ENCODE peak calls at places on chromosomes 13 and 19, in five cellular contexts. One of them, this sample, is unnamed.

GRCh38 chr13:52852444-52852843 is 4.0 kb upstream of the PCDH8 start:
- DNase-seq in IMR-90: no peak
- DNase-seq in mesendoderm: no peak
- DNase-seq in CD4-positive, CD25-positive, alpha-beta regulatory T cell: no peak
- DNase-seq in fibroblast of the aortic adventitia: no peak
- DNase-seq in this sample: no peak

GRCh38 chr19:16373079-16373478 is 48.5 kb downstream of the KLF2 start:
- DNase-seq in fibroblast of the aortic adventitia: no peak
- DNase-seq in IMR-90: no peak
- DNase-seq in mesendoderm: no peak
- DNase-seq in CD4-positive, CD25-positive, alpha-beta regulatory T cell: no peak
- DNase-seq in this sample: no peak

GRCh38 chr19:43337737-43338136 is 15.7 kb upstream of the CD177 start:
- DNase-seq in mesendoderm: no peak
- DNase-seq in fibroblast of the aortic adventitia: no peak
- DNase-seq in IMR-90: no peak
- DNase-seq in CD4-positive, CD25-positive, alpha-beta regulatory T cell: no peak
- DNase-seq in this sample: peak; percentile 70

GRCh38 chr13:42532561-42533335 is 41.2 kb upstream of the TNFSF11 start:
- DNase-seq in CD4-positive, CD25-positive, alpha-beta regulatory T cell: no peak
- DNase-seq in IMR-90: no peak
- DNase-seq in fibroblast of the aortic adventitia: peak; percentile 20
- DNase-seq in mesendoderm: no peak
- DNase-seq in this sample: no peak

GRCh38 chr13:108496364-108497215 is 132.8 kb upstream of the MYO16 start:
- DNase-seq in fibroblast of the aortic adventitia: no peak
- DNase-seq in IMR-90: no peak
- DNase-seq in CD4-positive, CD25-positive, alpha-beta regulatory T cell: no peak
- DNase-seq in mesendoderm: peak; percentile 51
- DNase-seq in this sample: no peak

GRCh38 chr19:3056454-3057016 is 5.8 kb downstream of the TLE5 start:
- DNase-seq in CD4-positive, CD25-positive, alpha-beta regulatory T cell: no peak
- DNase-seq in IMR-90: no peak
- DNase-seq in mesendoderm: peak; percentile 79
- DNase-seq in fibroblast of the aortic adventitia: no peak
- DNase-seq in this sample: peak; percentile 35

GRCh38 chr19:58558623-58559274 is 338 bp upstream of the UBE2M start:
- DNase-seq in fibroblast of the aortic adventitia: peak; percentile 99
- DNase-seq in CD4-positive, CD25-positive, alpha-beta regulatory T cell: peak; percentile 100
- DNase-seq in IMR-90: peak; percentile 98
- DNase-seq in mesendoderm: peak; percentile 99
- DNase-seq in this sample: peak; percentile 99

GRCh38 chr13:24348797-24349515 is 39.6 kb downstream of the C1QTNF9 start:
- DNase-seq in mesendoderm: no peak
- DNase-seq in IMR-90: no peak
- DNase-seq in fibroblast of the aortic adventitia: no peak
- DNase-seq in CD4-positive, CD25-positive, alpha-beta regulatory T cell: no peak
- DNase-seq in this sample: peak; percentile 83

GRCh38 chr19:16571689-16572331 is 405 bp downstream of the SLC35E1 start:
- DNase-seq in fibroblast of the aortic adventitia: no peak
- DNase-seq in IMR-90: peak; percentile 20
- DNase-seq in mesendoderm: peak; percentile 41
- DNase-seq in CD4-positive, CD25-positive, alpha-beta regulatory T cell: no peak
- DNase-seq in this sample: peak; percentile 51

GRCh38 chr13:110593430-110594130 is 21.8 kb upstream of the NAXD start:
- DNase-seq in mesendoderm: peak; percentile 80
- DNase-seq in CD4-positive, CD25-positive, alpha-beta regulatory T cell: no peak
- DNase-seq in fibroblast of the aortic adventitia: peak; percentile 67
- DNase-seq in IMR-90: peak; percentile 57
- DNase-seq in this sample: peak; percentile 70

GRCh38 chr19:39352549-39353285 is 10.5 kb downstream of the SAMD4B start:
- DNase-seq in IMR-90: no peak
- DNase-seq in fibroblast of the aortic adventitia: peak; percentile 17
- DNase-seq in mesendoderm: no peak
- DNase-seq in CD4-positive, CD25-positive, alpha-beta regulatory T cell: no peak
- DNase-seq in this sample: no peak

GRCh38 chr13:106176103-106176502 is 359.4 kb downstream of the EFNB2 start:
- DNase-seq in mesendoderm: peak; percentile 40
- DNase-seq in CD4-positive, CD25-positive, alpha-beta regulatory T cell: no peak
- DNase-seq in IMR-90: peak; percentile 78
- DNase-seq in fibroblast of the aortic adventitia: no peak
- DNase-seq in this sample: no peak

GRCh38 chr19:43780706-43781525 is at the start of gene KCNN4:
- DNase-seq in mesendoderm: no peak
- DNase-seq in CD4-positive, CD25-positive, alpha-beta regulatory T cell: peak; percentile 48
- DNase-seq in IMR-90: peak; percentile 67
- DNase-seq in fibroblast of the aortic adventitia: peak; percentile 58
- DNase-seq in this sample: peak; percentile 86

GRCh38 chr13:75445717-75446529 is 36.0 kb downstream of the TBC1D4 start:
- DNase-seq in CD4-positive, CD25-positive, alpha-beta regulatory T cell: no peak
- DNase-seq in IMR-90: peak; percentile 34
- DNase-seq in mesendoderm: no peak
- DNase-seq in fibroblast of the aortic adventitia: peak; percentile 64
- DNase-seq in this sample: peak; percentile 33

GRCh38 chr13:41700790-41701310 is 243.5 kb downstream of the RGCC start:
- DNase-seq in CD4-positive, CD25-positive, alpha-beta regulatory T cell: no peak
- DNase-seq in fibroblast of the aortic adventitia: peak; percentile 87
- DNase-seq in IMR-90: peak; percentile 66
- DNase-seq in mesendoderm: no peak
- DNase-seq in this sample: peak; percentile 10

GRCh38 chr13:74870865-74871264 is 611.1 kb downstream of the TBC1D4 start:
- DNase-seq in fibroblast of the aortic adventitia: peak; percentile 27
- DNase-seq in CD4-positive, CD25-positive, alpha-beta regulatory T cell: no peak
- DNase-seq in mesendoderm: no peak
- DNase-seq in IMR-90: no peak
- DNase-seq in this sample: peak; percentile 77

GRCh38 chr19:49616532-49616931 is 23.4 kb downstream of the RRAS start:
- DNase-seq in fibroblast of the aortic adventitia: no peak
- DNase-seq in IMR-90: no peak
- DNase-seq in CD4-positive, CD25-positive, alpha-beta regulatory T cell: no peak
- DNase-seq in mesendoderm: no peak
- DNase-seq in this sample: no peak

GRCh38 chr13:43123856-43124255 is 100.5 kb downstream of the DNAJC15 start:
- DNase-seq in CD4-positive, CD25-positive, alpha-beta regulatory T cell: no peak
- DNase-seq in fibroblast of the aortic adventitia: no peak
- DNase-seq in IMR-90: no peak
- DNase-seq in mesendoderm: no peak
- DNase-seq in this sample: no peak

GRCh38 chr13:111006508-111007031 is 91.7 kb upstream of the ANKRD10 start:
- DNase-seq in IMR-90: peak; percentile 84
- DNase-seq in fibroblast of the aortic adventitia: peak; percentile 93
- DNase-seq in mesendoderm: peak; percentile 61
- DNase-seq in CD4-positive, CD25-positive, alpha-beta regulatory T cell: no peak
- DNase-seq in this sample: peak; percentile 20

GRCh38 chr13:113967729-113968462 is 6.0 kb downstream of the C13orf46 start:
- DNase-seq in mesendoderm: no peak
- DNase-seq in CD4-positive, CD25-positive, alpha-beta regulatory T cell: no peak
- DNase-seq in IMR-90: no peak
- DNase-seq in fibroblast of the aortic adventitia: no peak
- DNase-seq in this sample: no peak

GRCh38 chr19:57641715-57642234 is 8.8 kb downstream of the ZNF211 start:
- DNase-seq in mesendoderm: no peak
- DNase-seq in fibroblast of the aortic adventitia: no peak
- DNase-seq in IMR-90: no peak
- DNase-seq in CD4-positive, CD25-positive, alpha-beta regulatory T cell: no peak
- DNase-seq in this sample: no peak

GRCh38 chr19:58439576-58440554 is at the start of gene ZNF132:
- DNase-seq in fibroblast of the aortic adventitia: peak; percentile 100
- DNase-seq in mesendoderm: peak; percentile 100
- DNase-seq in IMR-90: peak; percentile 100
- DNase-seq in CD4-positive, CD25-positive, alpha-beta regulatory T cell: peak; percentile 95
- DNase-seq in this sample: peak; percentile 100

GRCh38 chr19:29858000-29858596 is 46.3 kb downstream of the CCNE1 start:
- DNase-seq in CD4-positive, CD25-positive, alpha-beta regulatory T cell: peak; percentile 11
- DNase-seq in IMR-90: no peak
- DNase-seq in mesendoderm: peak; percentile 69
- DNase-seq in fibroblast of the aortic adventitia: no peak
- DNase-seq in this sample: peak; percentile 39

GRCh38 chr19:2394054-2394668 is 33.2 kb downstream of the TIMM13 start:
- DNase-seq in IMR-90: no peak
- DNase-seq in mesendoderm: no peak
- DNase-seq in CD4-positive, CD25-positive, alpha-beta regulatory T cell: no peak
- DNase-seq in fibroblast of the aortic adventitia: no peak
- DNase-seq in this sample: no peak

GRCh38 chr19:11375143-11375948 is 880 bp downstream of the SWSAP1 start:
- DNase-seq in CD4-positive, CD25-positive, alpha-beta regulatory T cell: peak; percentile 56
- DNase-seq in IMR-90: no peak
- DNase-seq in fibroblast of the aortic adventitia: no peak
- DNase-seq in mesendoderm: peak; percentile 72
- DNase-seq in this sample: no peak

GRCh38 chr13:24261566-24261965 is 47.8 kb upstream of the C1QTNF9 start:
- DNase-seq in IMR-90: no peak
- DNase-seq in fibroblast of the aortic adventitia: no peak
- DNase-seq in mesendoderm: no peak
- DNase-seq in CD4-positive, CD25-positive, alpha-beta regulatory T cell: peak; percentile 31
- DNase-seq in this sample: no peak

GRCh38 chr13:23810842-23811241 is 78.4 kb downstream of the MIPEP start:
- DNase-seq in IMR-90: no peak
- DNase-seq in mesendoderm: no peak
- DNase-seq in fibroblast of the aortic adventitia: no peak
- DNase-seq in CD4-positive, CD25-positive, alpha-beta regulatory T cell: no peak
- DNase-seq in this sample: no peak

GRCh38 chr13:49933511-49933910 is 2.6 kb downstream of the SPRYD7 start:
- DNase-seq in IMR-90: no peak
- DNase-seq in mesendoderm: no peak
- DNase-seq in CD4-positive, CD25-positive, alpha-beta regulatory T cell: no peak
- DNase-seq in fibroblast of the aortic adventitia: no peak
- DNase-seq in this sample: no peak

GRCh38 chr13:26377038-26377437 is 123.1 kb downstream of the CDK8 start:
- DNase-seq in mesendoderm: peak; percentile 80
- DNase-seq in IMR-90: peak; percentile 3
- DNase-seq in fibroblast of the aortic adventitia: peak; percentile 11
- DNase-seq in CD4-positive, CD25-positive, alpha-beta regulatory T cell: no peak
- DNase-seq in this sample: peak; percentile 25

GRCh38 chr13:49248433-49249002 is 793 bp downstream of the CDADC1 start:
- DNase-seq in fibroblast of the aortic adventitia: peak; percentile 54
- DNase-seq in IMR-90: peak; percentile 29
- DNase-seq in CD4-positive, CD25-positive, alpha-beta regulatory T cell: no peak
- DNase-seq in mesendoderm: no peak
- DNase-seq in this sample: peak; percentile 33

GRCh38 chr13:99960663-99961440 is 10.7 kb downstream of the ZIC5 start:
- DNase-seq in mesendoderm: no peak
- DNase-seq in IMR-90: no peak
- DNase-seq in CD4-positive, CD25-positive, alpha-beta regulatory T cell: no peak
- DNase-seq in fibroblast of the aortic adventitia: no peak
- DNase-seq in this sample: no peak

GRCh38 chr13:99958402-99959126 is 13.0 kb downstream of the ZIC5 start:
- DNase-seq in fibroblast of the aortic adventitia: no peak
- DNase-seq in mesendoderm: peak; percentile 75
- DNase-seq in IMR-90: no peak
- DNase-seq in CD4-positive, CD25-positive, alpha-beta regulatory T cell: no peak
- DNase-seq in this sample: no peak

GRCh38 chr13:99961634-99962033 is 9.9 kb downstream of the ZIC5 start:
- DNase-seq in mesendoderm: no peak
- DNase-seq in fibroblast of the aortic adventitia: no peak
- DNase-seq in CD4-positive, CD25-positive, alpha-beta regulatory T cell: no peak
- DNase-seq in IMR-90: no peak
- DNase-seq in this sample: no peak

GRCh38 chr13:99959127-99959529 is 12.4 kb downstream of the ZIC5 start:
- DNase-seq in CD4-positive, CD25-positive, alpha-beta regulatory T cell: no peak
- DNase-seq in IMR-90: no peak
- DNase-seq in mesendoderm: no peak
- DNase-seq in fibroblast of the aortic adventitia: no peak
- DNase-seq in this sample: no peak

DNA sequence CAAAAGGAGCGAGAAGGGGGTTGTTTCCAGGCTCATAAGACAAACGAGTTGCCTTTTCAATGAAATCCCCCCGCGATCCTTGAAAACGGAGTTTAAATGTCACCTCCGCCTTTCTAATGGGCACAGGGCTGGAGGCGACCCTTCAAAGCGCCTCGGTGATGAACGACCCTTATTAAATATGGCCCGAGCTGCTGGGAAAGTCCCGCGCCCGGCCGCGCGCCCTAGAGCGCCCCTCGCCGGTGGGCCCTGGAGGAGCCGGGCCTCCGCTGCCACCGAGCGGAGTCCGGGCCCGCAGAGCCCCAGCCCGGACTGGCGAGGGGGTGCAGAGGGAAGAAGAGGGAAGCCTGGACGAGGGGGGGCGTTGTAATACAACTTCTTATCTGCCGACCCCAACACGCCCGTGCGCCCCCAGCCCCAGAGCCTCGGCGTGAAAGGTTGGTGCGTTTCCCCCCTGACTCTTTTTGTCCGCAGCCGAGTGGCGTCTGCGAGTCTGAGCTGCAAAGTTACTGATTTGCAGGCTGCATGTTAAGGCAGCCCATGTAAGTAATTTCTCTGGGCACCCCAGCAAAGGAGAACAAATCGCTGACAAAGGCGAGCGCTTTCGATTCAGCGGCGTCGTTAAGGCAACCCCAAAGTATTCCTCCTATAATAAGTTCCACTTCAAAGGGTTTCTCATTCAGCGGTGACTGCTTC is 11.9 kb downstream of the ZIC5 start:
- DNase-seq in IMR-90: no peak
- DNase-seq in fibroblast of the aortic adventitia: peak; percentile 19
- DNase-seq in CD4-positive, CD25-positive, alpha-beta regulatory T cell: no peak
- DNase-seq in mesendoderm: peak; percentile 26
- DNase-seq in this sample: no peak
- H3K4me3 ChIP-seq in IMR-90: no peak overlapping the region
- H3K4me3 ChIP-seq in fibroblast of the aortic adventitia: peak overlapping the region; percentile 18
- H3K4me3 ChIP-seq in CD4-positive, CD25-positive, alpha-beta regulatory T cell: peak overlapping the region; percentile 60
- H3K4me3 ChIP-seq in mesendoderm: peak overlapping the region; percentile 8
- H3K4me3 ChIP-seq in this sample: no peak overlapping the region

GRCh38 chr19:45973564-45974338 is at the start of gene NOVA2:
- DNase-seq in CD4-positive, CD25-positive, alpha-beta regulatory T cell: peak; percentile 15
- DNase-seq in fibroblast of the aortic adventitia: peak; percentile 77
- DNase-seq in mesendoderm: peak; percentile 89
- DNase-seq in IMR-90: peak; percentile 36
- DNase-seq in this sample: peak; percentile 47

GRCh38 chr19:45972944-45973525 is 630 bp downstream of the NOVA2 start:
- DNase-seq in mesendoderm: no peak
- DNase-seq in IMR-90: no peak
- DNase-seq in fibroblast of the aortic adventitia: no peak
- DNase-seq in CD4-positive, CD25-positive, alpha-beta regulatory T cell: no peak
- DNase-seq in this sample: no peak

GRCh38 chr19:45969676-45970075 is 4.0 kb downstream of the NOVA2 start:
- DNase-seq in IMR-90: no peak
- DNase-seq in fibroblast of the aortic adventitia: no peak
- DNase-seq in mesendoderm: no peak
- DNase-seq in CD4-positive, CD25-positive, alpha-beta regulatory T cell: no peak
- DNase-seq in this sample: no peak

GRCh38 chr19:45971260-45971902 is 2.3 kb downstream of the NOVA2 start:
- DNase-seq in fibroblast of the aortic adventitia: no peak
- DNase-seq in mesendoderm: no peak
- DNase-seq in CD4-positive, CD25-positive, alpha-beta regulatory T cell: no peak
- DNase-seq in IMR-90: no peak
- DNase-seq in this sample: no peak

GRCh38 chr19:45972081-45972943 is 1.4 kb downstream of the NOVA2 start:
- DNase-seq in mesendoderm: no peak
- DNase-seq in IMR-90: no peak
- DNase-seq in CD4-positive, CD25-positive, alpha-beta regulatory T cell: peak; percentile 8
- DNase-seq in fibroblast of the aortic adventitia: no peak
- DNase-seq in this sample: peak; percentile 24
- H3K4me3 ChIP-seq in mesendoderm: no peak overlapping the region
- H3K4me3 ChIP-seq in IMR-90: no peak overlapping the region
- H3K4me3 ChIP-seq in CD4-positive, CD25-positive, alpha-beta regulatory T cell: no peak overlapping the region
- H3K4me3 ChIP-seq in fibroblast of the aortic adventitia: peak overlapping the region; percentile 60
- H3K4me3 ChIP-seq in this sample: no peak overlapping the region

GRCh38 chr13:90768116-90768515 is 579.4 kb upstream of the MIR17HG start:
- DNase-seq in IMR-90: no peak
- DNase-seq in mesendoderm: peak; percentile 22
- DNase-seq in CD4-positive, CD25-positive, alpha-beta regulatory T cell: no peak
- DNase-seq in fibroblast of the aortic adventitia: no peak
- DNase-seq in this sample: no peak
- H3K4me3 ChIP-seq in IMR-90: no peak overlapping the region
- H3K4me3 ChIP-seq in mesendoderm: no peak overlapping the region
- H3K4me3 ChIP-seq in CD4-positive, CD25-positive, alpha-beta regulatory T cell: no peak overlapping the region
- H3K4me3 ChIP-seq in fibroblast of the aortic adventitia: no peak overlapping the region
- H3K4me3 ChIP-seq in this sample: no peak overlapping the region

GRCh38 chr19:1274852-1275259 is 474 bp upstream of the FAM174C start:
- DNase-seq in mesendoderm: no peak
- DNase-seq in IMR-90: no peak
- DNase-seq in CD4-positive, CD25-positive, alpha-beta regulatory T cell: no peak
- DNase-seq in fibroblast of the aortic adventitia: no peak
- DNase-seq in this sample: no peak
- H3K4me3 ChIP-seq in mesendoderm: peak overlapping the region; percentile 32
- H3K4me3 ChIP-seq in IMR-90: peak overlapping the region; percentile 31
- H3K4me3 ChIP-seq in CD4-positive, CD25-positive, alpha-beta regulatory T cell: no peak overlapping the region
- H3K4me3 ChIP-seq in fibroblast of the aortic adventitia: peak overlapping the region; percentile 60
- H3K4me3 ChIP-seq in this sample: peak overlapping the region; percentile 49